ENCODE peak calls at places on chromosome 20, in four cellular contexts. One of them, this sample, is unnamed.

GRCh38 chr20:1371830-1372539 is 20.9 kb downstream of the FKBP1A start:
- DNase-seq in HepG2: no peak
- DNase-seq in GM12878: no peak
- DNase-seq in H1: no peak
- DNase-seq in this sample: no peak

GRCh38 chr20:3632311-3633004 is 30.7 kb downstream of the GFRA4 start:
- DNase-seq in H1: no peak
- DNase-seq in HepG2: peak
- DNase-seq in GM12878: no peak
- DNase-seq in this sample: no peak

GRCh38 chr20:62025832-62026563 is 39.7 kb downstream of the TAF4 start:
- DNase-seq in HepG2: peak
- DNase-seq in GM12878: no peak
- DNase-seq in H1: no peak
- DNase-seq in this sample: peak

GRCh38 chr20:22248052-22248667 is 336.2 kb downstream of the FOXA2 start:
- DNase-seq in H1: no peak
- DNase-seq in GM12878: no peak
- DNase-seq in HepG2: peak
- DNase-seq in this sample: peak

GRCh38 chr20:63323298-63323820 is 30.4 kb downstream of the COL20A1 start:
- DNase-seq in H1: no peak
- DNase-seq in GM12878: no peak
- DNase-seq in HepG2: no peak
- DNase-seq in this sample: no peak

GRCh38 chr20:23606652-23607049 is 934 bp upstream of the CST9 start:
- DNase-seq in GM12878: no peak
- DNase-seq in H1: peak
- DNase-seq in HepG2: peak
- DNase-seq in this sample: peak

GRCh38 chr20:20303320-20303719 is 64.6 kb upstream of the INSM1 start:
- DNase-seq in H1: no peak
- DNase-seq in GM12878: no peak
- DNase-seq in HepG2: no peak
- DNase-seq in this sample: no peak

GRCh38 chr20:51020657-51021056 is 2.2 kb downstream of the KCNG1 start:
- DNase-seq in HepG2: no peak
- DNase-seq in GM12878: no peak
- DNase-seq in H1: no peak
- DNase-seq in this sample: no peak

GRCh38 chr20:22414354-22414753 is 170.0 kb downstream of the FOXA2 start:
- DNase-seq in GM12878: no peak
- DNase-seq in H1: no peak
- DNase-seq in HepG2: peak
- DNase-seq in this sample: no peak

GRCh38 chr20:34834459-34834893 is 9.0 kb upstream of the NCOA6 start:
- DNase-seq in GM12878: no peak
- DNase-seq in HepG2: peak
- DNase-seq in H1: no peak
- DNase-seq in this sample: peak

GRCh38 chr20:44406572-44407100 is 51.1 kb downstream of the HNF4A start:
- DNase-seq in H1: no peak
- DNase-seq in GM12878: no peak
- DNase-seq in HepG2: no peak
- DNase-seq in this sample: no peak

GRCh38 chr20:64031822-64032314 is 4.1 kb upstream of the C20orf204 start:
- DNase-seq in H1: no peak
- DNase-seq in GM12878: no peak
- DNase-seq in HepG2: no peak
- DNase-seq in this sample: no peak

GRCh38 chr20:62576815-62577214 is 65.5 kb upstream of the SLCO4A1 start:
- DNase-seq in H1: no peak
- DNase-seq in GM12878: no peak
- DNase-seq in HepG2: no peak
- DNase-seq in this sample: no peak

GRCh38 chr20:33663161-33664084 is 1.3 kb downstream of the C20orf144 start:
- DNase-seq in HepG2: peak
- DNase-seq in GM12878: no peak
- DNase-seq in H1: no peak
- DNase-seq in this sample: peak

GRCh38 chr20:63064310-63064709 is 57.5 kb upstream of the BHLHE23 start:
- DNase-seq in H1: no peak
- DNase-seq in HepG2: no peak
- DNase-seq in GM12878: no peak
- DNase-seq in this sample: no peak

GRCh38 chr20:59933296-59933848 is at the start of gene SYCP2:
- DNase-seq in GM12878: no peak
- DNase-seq in H1: no peak
- DNase-seq in HepG2: no peak
- DNase-seq in this sample: no peak

GRCh38 chr20:45337367-45338120 is 10.7 kb downstream of the SDC4 start:
- DNase-seq in HepG2: peak
- DNase-seq in GM12878: no peak
- DNase-seq in H1: no peak
- DNase-seq in this sample: no peak

GRCh38 chr20:29878281-29878741 is 1379.2 kb upstream of the DEFB115 start:
- DNase-seq in H1: no peak
- DNase-seq in HepG2: peak
- DNase-seq in GM12878: no peak
- DNase-seq in this sample: no peak

GRCh38 chr20:21661488-21662055 is 43.9 kb upstream of the PAX1 start:
- DNase-seq in H1: no peak
- DNase-seq in HepG2: no peak
- DNase-seq in GM12878: no peak
- DNase-seq in this sample: no peak

GRCh38 chr20:58714340-58714922 is 21.8 kb downstream of the NPEPL1 start:
- DNase-seq in GM12878: no peak
- DNase-seq in H1: no peak
- DNase-seq in HepG2: no peak
- DNase-seq in this sample: no peak
- TF ChIP-seq SP1 in GM12878: no peak
- TF ChIP-seq SP1 in H1: no peak
- TF ChIP-seq SP1 in HepG2: no peak
- TF ChIP-seq SP1 in this sample: no peak

GRCh38 chr20:10877345-10877744 is 203.5 kb upstream of the JAG1 start:
- DNase-seq in GM12878: no peak
- DNase-seq in HepG2: no peak
- DNase-seq in H1: no peak
- DNase-seq in this sample: no peak
- TF ChIP-seq SUZ12 in GM12878: no peak
- TF ChIP-seq SUZ12 in HepG2: no peak
- TF ChIP-seq SUZ12 in H1: no peak
- TF ChIP-seq SUZ12 in this sample: no peak

GRCh38 chr20:58584881-58585752 is 66.0 kb upstream of the STX16 start:
- DNase-seq in HepG2: no peak
- DNase-seq in H1: no peak
- DNase-seq in GM12878: no peak
- DNase-seq in this sample: no peak
- TF ChIP-seq SP1 in HepG2: no peak
- TF ChIP-seq SP1 in H1: no peak
- TF ChIP-seq SP1 in GM12878: no peak
- TF ChIP-seq SP1 in this sample: no peak

DNA sequence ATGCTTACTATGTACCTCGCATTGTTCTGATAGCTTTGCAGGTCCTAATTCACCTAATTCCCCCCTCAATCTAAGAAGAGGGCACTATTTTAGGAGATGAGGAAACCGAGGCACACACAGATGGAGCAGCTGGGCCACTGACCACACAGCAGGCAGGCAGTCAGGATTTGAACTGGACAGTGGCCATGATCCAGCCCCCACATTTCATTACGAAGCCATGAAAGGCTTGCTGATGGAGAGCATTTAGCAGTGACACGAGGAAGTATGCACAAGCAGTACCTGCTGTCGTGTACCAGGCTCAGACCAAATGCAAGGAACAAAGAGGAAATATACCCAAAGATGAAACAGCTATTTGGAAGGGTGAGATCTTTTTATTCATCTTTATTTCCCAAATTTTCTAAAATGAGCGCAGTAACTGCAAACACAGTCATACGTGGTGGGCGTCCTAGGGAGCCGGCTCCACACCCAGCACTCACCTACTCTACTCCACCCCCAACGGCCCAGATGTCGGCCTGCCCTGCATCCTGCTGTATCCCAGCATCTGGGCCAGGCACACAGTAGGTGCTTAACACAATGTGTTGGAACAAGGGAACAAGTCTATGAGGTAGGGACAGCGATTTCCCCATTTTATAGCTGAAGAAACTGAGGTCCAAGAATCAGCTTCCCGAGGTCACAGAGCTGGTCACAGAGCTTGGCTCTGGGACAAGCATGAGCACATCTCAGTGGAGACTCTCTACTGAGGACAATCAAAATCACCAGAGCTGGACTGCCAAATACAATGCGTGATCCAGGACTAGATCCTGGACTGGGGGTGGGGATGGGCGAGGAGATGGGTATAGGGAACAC is 15.0 kb downstream of the PREX1 start:
- DNase-seq in HepG2: no peak
- DNase-seq in GM12878: no peak
- DNase-seq in H1: no peak
- DNase-seq in this sample: no peak
- TF ChIP-seq SUZ12 in HepG2: no peak
- TF ChIP-seq SUZ12 in GM12878: no peak
- TF ChIP-seq SUZ12 in H1: no peak
- TF ChIP-seq SUZ12 in this sample: no peak

GRCh38 chr20:10555865-10556308 is 117.9 kb downstream of the JAG1 start:
- DNase-seq in GM12878: no peak
- DNase-seq in HepG2: peak
- DNase-seq in H1: no peak
- DNase-seq in this sample: no peak

GRCh38 chr20:10556519-10557083 is 117.2 kb downstream of the JAG1 start:
- DNase-seq in GM12878: no peak
- DNase-seq in HepG2: no peak
- DNase-seq in H1: no peak
- DNase-seq in this sample: no peak

GRCh38 chr20:10558635-10559187 is 115.1 kb downstream of the JAG1 start:
- DNase-seq in HepG2: no peak
- DNase-seq in GM12878: peak
- DNase-seq in H1: no peak
- DNase-seq in this sample: no peak

GRCh38 chr20:10559266-10559665 is 114.5 kb downstream of the JAG1 start:
- DNase-seq in HepG2: no peak
- DNase-seq in GM12878: no peak
- DNase-seq in H1: no peak
- DNase-seq in this sample: no peak

DNA sequence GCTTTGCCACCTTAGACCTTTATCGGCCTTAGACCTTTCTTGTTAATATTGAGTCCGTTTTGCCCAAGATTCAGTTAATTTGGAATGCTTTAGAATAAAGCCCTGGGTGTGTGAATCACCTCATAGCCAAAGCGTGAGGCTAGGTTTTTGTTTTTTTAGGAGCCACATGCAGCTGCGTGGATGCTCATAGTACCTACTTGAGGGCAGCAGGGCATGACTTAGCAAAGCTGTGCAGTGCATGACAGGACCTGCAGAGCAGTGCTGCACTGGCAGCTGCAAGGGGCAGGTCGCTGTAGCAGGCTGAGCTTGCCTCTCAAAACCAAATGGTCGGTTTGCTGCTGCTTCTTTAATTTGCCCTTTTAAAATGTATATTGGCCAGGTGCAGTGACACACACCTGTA is 116.1 kb downstream of the JAG1 start:
- DNase-seq in H1: peak
- DNase-seq in GM12878: no peak
- DNase-seq in HepG2: no peak
- DNase-seq in this sample: no peak
- TF ChIP-seq SP1 in H1: no peak
- TF ChIP-seq SP1 in GM12878: no peak
- TF ChIP-seq SP1 in HepG2: no peak
- TF ChIP-seq SP1 in this sample: no peak

DNA sequence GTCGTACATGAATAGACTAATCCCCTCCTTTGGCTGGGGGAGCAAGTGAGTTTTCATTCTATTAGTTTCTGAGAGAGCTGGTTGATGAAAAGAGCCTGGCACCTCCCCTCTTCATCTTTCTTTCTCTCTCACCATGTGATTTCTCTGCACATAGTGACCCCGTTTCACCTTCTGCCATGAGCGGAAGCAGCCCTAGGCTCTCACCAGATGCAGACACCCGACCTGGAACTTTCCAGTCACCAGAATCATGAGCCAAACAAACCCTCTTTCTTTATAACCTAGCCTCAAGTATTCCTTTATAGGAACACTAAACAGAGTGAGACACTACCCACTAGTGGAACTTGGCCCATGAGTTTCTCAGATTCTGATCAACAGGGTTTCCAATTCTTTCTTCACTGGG is 16.4 kb downstream of the OTOR start:
- DNase-seq in HepG2: no peak
- DNase-seq in GM12878: no peak
- DNase-seq in H1: no peak
- DNase-seq in this sample: no peak
- TF ChIP-seq SUZ12 in HepG2: no peak
- TF ChIP-seq SUZ12 in GM12878: no peak
- TF ChIP-seq SUZ12 in H1: no peak
- TF ChIP-seq SUZ12 in this sample: no peak